ENCODE peak calls at places on chromosome 11, in four cellular contexts. O is RWPE1, U is kidney, X is pancreas. R is an unnamed sample.

GRCh38 chr11:126332221-126332711 is 23.2 kb upstream of the ST3GAL4 start:
- DNase-seq in O (peak; percentile 86), X (no peak), U (peak; percentile 83), R (no peak)

GRCh38 chr11:77071077-77071476 is 4.3 kb downstream of the CAPN5 start:
- DNase-seq in O (no peak), U (no peak), X (no peak), R (peak; percentile 29)

GRCh38 chr11:62599909-62600308 is 1.8 kb downstream of the MTA2 start:
- DNase-seq in O (peak; percentile 90), U (no peak), X (no peak), R (no peak)

GRCh38 chr11:45412033-45412432 is 125.9 kb upstream of the SYT13 start:
- DNase-seq in O (no peak), U (no peak), X (no peak), R (no peak)

GRCh38 chr11:62433553-62434301 is 14.9 kb downstream of the SCGB1A1 start:
- DNase-seq in U (no peak), O (no peak), X (no peak), R (no peak)

GRCh38 chr11:106624377-106624776 is 393.9 kb downstream of the GUCY1A2 start:
- DNase-seq in U (no peak), X (no peak), O (no peak), R (no peak)

GRCh38 chr11:19979519-19979845 is 180.8 kb downstream of the DBX1 start:
- DNase-seq in U (no peak), X (no peak), O (no peak), R (no peak)

GRCh38 chr11:76656087-76656531 is 14.4 kb downstream of the LRRC32 start:
- DNase-seq in U (peak; percentile 68), X (no peak), O (no peak), R (no peak)

GRCh38 chr11:61918251-61919112 is 1.1 kb upstream of the RAB3IL1 start:
- DNase-seq in O (no peak), X (no peak), U (peak; percentile 80), R (no peak)

GRCh38 chr11:65720237-65720934 is at the start of gene RNASEH2C:
- DNase-seq in U (peak; percentile 92), X (peak; percentile 82), O (peak; percentile 70), R (peak; percentile 92)

GRCh38 chr11:13463779-13464290 is 813 bp upstream of the BTBD10 start:
- DNase-seq in U (no peak), O (peak; percentile 13), X (no peak), R (no peak)

GRCh38 chr11:74636633-74637184 is 44.3 kb downstream of the POLD3 start:
- DNase-seq in O (peak; percentile 72), X (no peak), U (no peak), R (no peak)

GRCh38 chr11:117958949-117959348 is 27.2 kb upstream of the IL10RA start:
- DNase-seq in O (no peak), U (no peak), X (no peak), R (no peak)

GRCh38 chr11:66369073-66369894 is 2.3 kb downstream of the SLC29A2 start:
- DNase-seq in O (no peak), U (no peak), X (no peak), R (no peak)

GRCh38 chr11:114076974-114077373 is 17.5 kb downstream of the ZBTB16 start:
- DNase-seq in X (no peak), U (no peak), O (no peak), R (no peak)

GRCh38 chr11:69873166-69874077 is 54.2 kb upstream of the FGF3 start:
- DNase-seq in U (no peak), X (no peak), O (no peak), R (peak; percentile 24)

GRCh38 chr11:134664863-134665535 is 253.0 kb upstream of the B3GAT1 start:
- DNase-seq in X (no peak), U (no peak), O (no peak), R (no peak)

GRCh38 chr11:61892085-61892370 is 683 bp upstream of the FADS3 start:
- DNase-seq in U (no peak), O (no peak), X (no peak), R (no peak)

GRCh38 chr11:90476442-90477007 is 253.7 kb upstream of the CHORDC1 start:
- DNase-seq in X (peak; percentile 14), O (peak; percentile 20), U (no peak), R (no peak)

GRCh38 chr11:1113405-1114201 is 38.9 kb downstream of the MUC2 start:
- DNase-seq in X (no peak), O (no peak), U (peak; percentile 71), R (no peak)

GRCh38 chr11:18173225-18173866 is 709 bp downstream of the MRGPRX4 start:
- DNase-seq in X (no peak), U (no peak), O (no peak), R (no peak)

GRCh38 chr11:5196731-5197130 is 3.8 kb downstream of the OR51V1 start:
- DNase-seq in U (no peak), O (no peak), X (no peak), R (no peak)

GRCh38 chr11:27926981-27927481 is 180.9 kb downstream of the KIF18A start:
- DNase-seq in X (no peak), U (no peak), O (peak; percentile 85), R (no peak)

GRCh38 chr11:88363566-88364169 is 26.1 kb upstream of the CTSC start:
- DNase-seq in O (peak; percentile 25), U (no peak), X (no peak), R (no peak)

GRCh38 chr11:30917859-30918478 is 331.8 kb upstream of the MPPED2 start:
- DNase-seq in U (no peak), O (peak; percentile 13), X (no peak), R (no peak)

GRCh38 chr11:44018127-44018521 is 29.7 kb upstream of the ACCSL start:
- DNase-seq in U (no peak), X (no peak), O (no peak), R (no peak)

GRCh38 chr11:20035701-20036601 is 124.3 kb downstream of the DBX1 start:
- DNase-seq in U (no peak), X (no peak), O (peak; percentile 93), R (no peak)

GRCh38 chr11:117600261-117600783 is 196.7 kb downstream of the DSCAML1 start:
- DNase-seq in X (no peak), U (no peak), O (no peak), R (no peak)

DNA sequence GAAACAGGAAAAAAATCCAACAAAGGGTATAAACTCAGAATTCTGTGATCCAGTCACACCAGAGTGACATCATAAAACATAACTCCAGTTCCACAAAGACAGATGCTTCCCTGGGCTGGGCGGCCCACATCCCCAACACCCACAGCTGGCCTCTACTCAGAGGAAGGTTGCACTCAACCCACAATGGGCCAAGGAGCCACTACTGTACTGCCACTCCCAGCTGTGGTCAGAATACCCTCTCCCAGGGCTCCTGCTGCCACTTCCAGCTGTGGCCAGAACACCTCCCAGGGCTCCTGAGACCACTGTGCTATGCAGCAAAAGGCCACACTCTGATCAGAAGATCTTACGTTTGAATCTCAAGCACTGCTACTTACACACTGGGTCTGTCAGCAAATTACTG is 18.3 kb downstream of the SMCO4 start:
- DNase-seq in X (no peak), O (no peak), U (no peak), R (no peak)
- H3K27ac ChIP-seq in X (no peak overlapping the region), O (no peak overlapping the region), U (no peak overlapping the region), R (no peak overlapping the region)

DNA sequence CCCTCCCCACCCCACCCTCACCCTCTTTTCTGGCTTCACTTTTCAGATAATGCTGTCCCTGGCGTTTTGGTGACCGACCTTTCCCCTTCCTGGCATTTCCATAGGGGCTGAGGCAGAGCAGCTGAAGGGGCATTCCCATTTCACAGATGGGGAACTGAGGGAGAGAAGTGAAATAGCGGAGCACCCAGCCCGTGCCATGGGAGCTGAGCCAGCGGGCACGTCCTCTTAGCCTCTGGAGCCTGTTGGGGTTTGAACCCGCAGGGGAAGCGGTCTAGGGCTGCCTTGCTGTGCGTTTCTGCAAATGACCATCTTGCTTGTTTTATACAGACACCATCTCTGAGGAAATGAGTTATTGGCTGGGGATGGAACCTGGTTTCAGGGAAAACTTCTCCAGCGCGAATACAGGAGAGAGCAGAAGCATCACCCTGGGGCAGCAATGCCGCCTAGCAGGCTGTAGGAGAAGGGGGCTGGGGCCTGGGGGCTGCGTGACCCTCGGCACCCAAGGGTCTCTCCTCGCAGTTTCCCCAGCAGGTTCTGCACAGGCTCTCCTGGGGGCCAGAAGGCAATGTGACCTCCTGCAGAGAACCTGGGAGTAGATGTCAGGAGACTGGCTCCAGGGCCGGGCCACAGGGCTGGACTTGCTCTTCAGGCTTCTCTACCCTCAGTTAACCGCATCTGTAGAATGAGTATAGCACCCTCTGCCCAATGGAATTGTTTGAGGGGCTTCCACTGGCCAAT is 1.5 kb downstream of the PTPRJ start:
- DNase-seq in O (no peak), U (peak; percentile 64), X (peak; percentile 30), R (peak; percentile 68)
- H3K27ac ChIP-seq in O (no peak overlapping the region), U (no peak overlapping the region), X (peak overlapping the region; percentile 74), R (peak overlapping the region; percentile 88)

DNA sequence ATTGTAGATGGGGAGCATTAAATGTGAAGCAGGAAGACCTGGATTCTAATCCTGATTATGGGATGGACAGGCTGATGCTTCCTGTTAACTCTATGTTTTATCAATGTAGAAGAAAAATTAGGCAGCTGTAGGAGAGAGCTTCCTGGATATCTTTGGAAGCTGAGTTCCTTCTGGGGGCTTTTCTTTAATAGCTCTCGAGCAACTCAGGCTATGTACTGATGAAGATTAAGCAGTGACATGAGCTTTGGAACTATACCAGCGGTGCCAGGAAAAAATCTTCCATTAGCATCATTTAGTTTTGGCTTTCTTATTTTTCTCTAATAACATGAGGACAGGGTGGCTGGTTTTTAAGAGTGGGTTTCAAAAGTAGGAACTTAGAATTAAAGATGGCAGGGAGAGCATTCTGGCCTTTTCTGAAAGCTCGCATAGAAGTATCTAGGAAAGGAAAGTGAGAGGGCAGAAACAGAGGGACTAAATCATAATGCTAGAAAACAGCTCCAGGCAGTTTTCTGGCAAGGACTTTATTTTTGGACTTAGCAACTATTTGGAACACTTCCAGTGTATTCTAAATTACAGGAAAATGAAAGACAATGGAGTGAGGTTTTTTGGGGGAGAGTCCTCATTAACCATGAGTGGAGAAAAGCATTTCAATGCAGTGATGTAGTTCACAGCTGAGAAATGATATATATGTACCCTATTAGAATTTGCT is 69.2 kb upstream of the RRM1 start:
- DNase-seq in U (no peak), X (no peak), O (no peak), R (no peak)
- H3K27ac ChIP-seq in U (peak overlapping the region; percentile 55), X (peak overlapping the region; percentile 31), O (no peak overlapping the region), R (peak overlapping the region; percentile 54)

DNA sequence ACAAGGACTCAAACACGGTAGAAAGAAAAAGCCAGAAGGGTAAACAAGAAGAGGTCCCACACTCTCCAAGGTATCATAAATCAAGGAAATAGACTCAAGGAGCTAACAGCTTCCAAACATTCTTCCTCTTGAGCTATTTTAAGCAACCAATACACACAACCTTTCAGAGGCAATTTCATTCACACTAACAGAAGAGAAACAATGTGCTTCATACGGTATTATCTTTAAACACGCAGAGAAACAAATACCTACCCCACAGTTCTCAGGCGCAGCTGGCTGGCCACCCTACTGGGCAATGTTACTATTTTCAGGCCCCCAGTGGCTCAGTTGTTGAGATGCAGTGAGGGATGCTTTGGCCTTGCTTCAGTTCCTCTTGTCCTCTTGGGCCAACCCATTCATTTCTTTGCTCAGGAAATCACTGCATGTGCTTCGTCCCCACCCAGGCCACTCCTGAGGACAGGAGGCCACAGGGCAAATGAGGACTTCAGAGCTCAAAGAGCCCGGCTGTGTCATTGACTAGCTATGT is 15.7 kb downstream of the ABTB2 start:
- DNase-seq in X (no peak), O (no peak), U (no peak), R (no peak)
- H3K27ac ChIP-seq in X (no peak overlapping the region), O (no peak overlapping the region), U (no peak overlapping the region), R (no peak overlapping the region)